ENCODE peak calls at places on chromosomes 3 and 15, in six cellular contexts. E, J, B, M, A and P are unnamed samples.

GRCh38 chr15:55942332-55942731 is 51.1 kb downstream of the NEDD4 start:
- DNase-seq in E (no peak), J (no peak), B (no peak), M (no peak), A (peak; percentile 77), P (no peak)

GRCh38 chr15:55494927-55495326 is 13.1 kb downstream of the DNAAF4 start:
- DNase-seq in E (peak; percentile 14), J (no peak), B (no peak), M (no peak), A (peak; percentile 79), P (no peak)

GRCh38 chr15:66670698-66671580 is 31.1 kb upstream of the SMAD6 start:
- DNase-seq in E (peak; percentile 68), J (peak; percentile 91), B (no peak), M (no peak), A (no peak), P (no peak)

GRCh38 chr15:70376929-70377691 is 279.4 kb upstream of the TLE3 start:
- DNase-seq in E (peak; percentile 64), J (no peak), B (peak; percentile 50), M (no peak), A (peak; percentile 84), P (no peak)

GRCh38 chr15:22810033-22810734 is 23.7 kb downstream of the NIPA1 start:
- DNase-seq in E (no peak), J (no peak), B (no peak), M (no peak), A (no peak), P (peak; percentile 34)

GRCh38 chr3:43257850-43258249 is 28.5 kb upstream of the SNRK start:
- DNase-seq in E (no peak), J (no peak), B (no peak), M (no peak), A (peak; percentile 4), P (no peak)

GRCh38 chr3:196082471-196082971 is 631 bp upstream of the TFRC start:
- DNase-seq in E (no peak), J (no peak), B (no peak), M (no peak), A (no peak), P (no peak)

GRCh38 chr15:45489690-45490238 is 32.8 kb downstream of the SLC30A4 start:
- DNase-seq in E (no peak), J (no peak), B (no peak), M (no peak), A (no peak), P (no peak)

GRCh38 chr3:197501496-197501878 is 54.3 kb downstream of the BDH1 start:
- DNase-seq in E (no peak), J (no peak), B (no peak), M (no peak), A (peak; percentile 58), P (peak; percentile 27)

GRCh38 chr3:188349276-188349962 is 195.5 kb downstream of the LPP start:
- DNase-seq in E (peak; percentile 14), J (no peak), B (no peak), M (no peak), A (peak; percentile 11), P (no peak)

GRCh38 chr3:32856355-32856889 is 38.6 kb downstream of the TRIM71 start:
- DNase-seq in E (no peak), J (no peak), B (no peak), M (no peak), A (no peak), P (no peak)

DNA sequence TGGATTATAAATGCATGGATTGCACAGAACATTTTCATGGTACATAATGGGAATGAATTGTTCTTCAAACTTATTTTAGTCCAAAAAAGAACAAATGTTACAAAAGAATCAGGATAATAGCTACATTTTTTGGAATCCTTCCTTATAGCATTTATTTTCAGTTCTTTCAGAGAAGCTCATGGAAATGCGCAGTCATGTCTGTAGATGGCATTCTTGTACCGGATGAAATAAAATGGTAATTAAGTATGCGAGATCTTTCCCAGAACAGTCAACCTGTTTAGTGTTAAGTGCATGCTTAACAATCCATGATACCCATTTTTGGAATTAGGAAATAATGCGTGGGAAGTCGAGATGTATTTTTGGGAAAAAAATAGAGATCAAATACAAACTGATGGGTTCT is 38.2 kb upstream of the GOLGA8B start:
- DNase-seq in E (peak; percentile 32), J (no peak), B (no peak), M (no peak), A (no peak), P (no peak)
- TF ChIP-seq CTCF in E (peak; percentile 11), J (peak; percentile 38), B (peak; percentile 49), M (peak; percentile 56), A (no peak), P (peak; percentile 16)

GRCh38 chr15:52020253-52021085 is 1.4 kb downstream of the MAPK6 start:
- DNase-seq in E (peak; percentile 48), J (no peak), B (no peak), M (no peak), A (no peak), P (no peak)

GRCh38 chr15:52019394-52020252 is 604 bp downstream of the MAPK6 start:
- DNase-seq in E (peak; percentile 76), J (peak; percentile 95), B (peak; percentile 89), M (peak; percentile 77), A (peak; percentile 80), P (peak; percentile 80)

GRCh38 chr15:52021892-52022540 is 3.0 kb downstream of the MAPK6 start:
- DNase-seq in E (no peak), J (no peak), B (no peak), M (no peak), A (no peak), P (no peak)

GRCh38 chr15:52023169-52023922 is 4.3 kb downstream of the MAPK6 start:
- DNase-seq in E (no peak), J (no peak), B (no peak), M (no peak), A (no peak), P (no peak)

DNA sequence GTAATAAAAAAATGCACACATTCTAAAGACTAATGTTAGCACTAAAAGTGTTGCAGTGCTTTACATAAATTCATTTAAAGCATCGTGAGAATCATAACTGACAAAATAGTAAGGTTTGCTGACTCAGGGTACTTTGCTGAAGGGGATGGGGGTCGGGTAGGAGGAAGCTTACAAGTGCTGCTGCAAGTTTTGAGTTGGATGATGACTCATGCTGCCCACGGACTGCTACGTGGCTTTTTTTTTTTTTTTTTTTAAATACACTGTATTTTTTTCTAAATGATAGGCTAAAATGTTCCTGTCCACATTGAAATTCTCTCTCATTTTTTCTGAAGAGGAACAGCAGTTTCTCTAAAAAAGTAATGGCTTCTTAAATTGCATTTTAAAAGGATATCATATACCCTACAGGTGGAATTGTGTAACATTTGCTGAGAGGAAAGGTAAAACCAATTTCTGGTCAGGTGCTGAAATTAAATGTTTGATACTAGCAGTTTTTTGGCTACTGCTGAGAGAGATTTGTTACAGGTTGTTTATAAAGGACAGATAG is 2.2 kb downstream of the MAPK6 start:
- DNase-seq in E (peak; percentile 94), J (no peak), B (no peak), M (peak; percentile 91), A (peak; percentile 93), P (peak; percentile 86)
- TF ChIP-seq CTCF in E (no peak), J (no peak), B (no peak), M (no peak), A (no peak), P (no peak)

GRCh38 chr3:21894459-21895083 is 143.6 kb upstream of the ZNF385D start:
- DNase-seq in E (peak; percentile 36), J (no peak), B (no peak), M (no peak), A (peak; percentile 16), P (peak; percentile 4)
- TF ChIP-seq CTCF in E (peak; percentile 16), J (peak; percentile 50), B (peak; percentile 67), M (peak; percentile 63), A (no peak), P (no peak)

GRCh38 chr3:12185172-12185710 is 26.5 kb upstream of the TIMP4 start:
- DNase-seq in E (no peak), J (no peak), B (no peak), M (no peak), A (no peak), P (no peak)
- TF ChIP-seq CTCF in E (no peak), J (no peak), B (no peak), M (no peak), A (no peak), P (no peak)

DNA sequence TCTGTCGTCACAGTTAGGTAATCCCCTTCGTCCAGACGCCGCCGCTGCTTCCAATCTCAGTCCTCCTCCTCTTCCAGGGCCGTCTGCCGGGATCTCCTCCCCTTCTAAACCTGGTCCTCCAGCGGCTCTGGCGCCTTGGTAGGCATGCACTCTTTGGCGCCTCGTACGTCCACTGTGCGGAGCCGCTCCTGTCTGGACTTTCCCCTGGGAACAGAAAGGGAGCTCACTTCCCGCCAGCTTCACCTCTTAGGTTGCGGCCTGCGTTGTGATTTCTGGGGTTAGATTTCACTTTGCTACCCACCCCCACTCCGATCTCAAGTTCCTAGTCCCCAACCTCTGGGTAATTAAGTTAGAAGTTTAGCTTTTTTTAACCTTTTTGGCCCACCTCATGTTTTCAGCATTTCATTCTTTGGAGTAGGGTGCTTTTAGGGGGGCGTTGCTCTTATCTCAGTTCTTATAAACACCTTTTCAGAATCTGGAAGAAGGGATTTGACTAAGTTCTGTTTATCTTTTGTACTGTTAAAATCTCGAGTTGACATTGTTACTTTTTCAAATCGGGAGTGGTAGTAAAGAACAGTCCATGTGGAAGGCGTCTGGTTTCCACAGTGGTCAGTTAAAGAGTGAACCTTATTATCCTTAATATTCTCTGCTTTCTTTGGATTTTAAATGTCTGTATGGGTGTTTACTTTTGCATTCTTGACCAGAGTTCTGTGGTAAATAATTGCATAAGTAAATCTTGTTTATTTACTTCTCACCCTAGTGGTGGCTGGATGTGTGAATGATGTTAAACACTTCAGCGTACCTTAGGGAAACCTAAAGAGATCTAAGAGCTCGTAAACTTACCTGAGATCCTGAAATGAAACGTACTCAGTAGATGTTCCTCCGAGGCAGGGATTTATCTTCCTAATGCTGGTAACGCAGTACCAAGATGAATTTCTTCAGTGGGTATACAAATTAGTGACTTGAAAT is 611 bp downstream of the CTDSPL2 start:
- DNase-seq in E (peak; percentile 71), J (no peak), B (no peak), M (no peak), A (peak; percentile 18), P (no peak)
- TF ChIP-seq CTCF in E (no peak), J (peak; percentile 13), B (no peak), M (no peak), A (no peak), P (no peak)